ENCODE peak calls at places on chromosomes 3 and 15, in nine cellular contexts. B, K, G, P, L, F, S, D and V are unnamed samples. For H3K4me1, the result is how much of the 10 kb centered on the place peaks cover.

GRCh38 chr15:73002509-73002908 is 49.8 kb upstream of the NEO1 start:
- DNase-seq in B (no peak), K (no peak), G (no peak), P (no peak), L (no peak), F (no peak), S (no peak), D (no peak), V (no peak)

GRCh38 chr15:58876306-58876705 is 57.2 kb downstream of the SLTM start:
- DNase-seq in B (no peak), K (no peak), G (no peak), P (no peak), L (no peak), F (no peak), S (no peak), D (no peak), V (no peak)

GRCh38 chr3:52093751-52094525 is 37.6 kb upstream of the DUSP7 start:
- DNase-seq in B (no peak), K (peak), G (no peak), P (peak), L (no peak), F (no peak), S (no peak), D (no peak), V (no peak)

GRCh38 chr3:193665370-193665989 is 72.5 kb downstream of the OPA1 start:
- DNase-seq in B (no peak), K (no peak), G (no peak), P (no peak), L (no peak), F (no peak), S (no peak), D (no peak), V (no peak)

GRCh38 chr3:31981206-31982181 is at the start of the genes OSBPL10 and ZNF860:
- DNase-seq in B (peak), K (peak), G (peak), P (peak), L (peak), F (peak), S (peak), D (peak), V (peak)

GRCh38 chr3:12287727-12288465 is 974 bp upstream of the PPARG start:
- DNase-seq in B (peak), K (peak), G (peak), P (no peak), L (peak), F (no peak), S (no peak), D (no peak), V (no peak)

GRCh38 chr15:77497108-77497737 is 76.5 kb downstream of the HMG20A start:
- DNase-seq in B (peak), K (no peak), G (no peak), P (peak), L (peak), F (peak), S (no peak), D (peak), V (no peak)

GRCh38 chr15:92666780-92667179 is 11.2 kb upstream of the FAM174B start:
- DNase-seq in B (peak), K (peak), G (no peak), P (peak), L (peak), F (peak), S (no peak), D (peak), V (no peak)

GRCh38 chr3:119409844-119410243 is 53.6 kb downstream of the TMEM39A start:
- DNase-seq in B (no peak), K (no peak), G (no peak), P (no peak), L (no peak), F (no peak), S (no peak), D (no peak), V (no peak)

GRCh38 chr3:39138804-39139415 is 14.5 kb downstream of the CSRNP1 start:
- DNase-seq in B (peak), K (no peak), G (peak), P (peak), L (peak), F (peak), S (no peak), D (no peak), V (no peak)

GRCh38 chr3:67854663-67855062 is 200.3 kb upstream of the SUCLG2 start:
- DNase-seq in B (no peak), K (no peak), G (no peak), P (no peak), L (no peak), F (no peak), S (no peak), D (no peak), V (no peak)

GRCh38 chr3:135191690-135192089 is 396.6 kb downstream of the EPHB1 start:
- DNase-seq in B (no peak), K (no peak), G (no peak), P (no peak), L (no peak), F (no peak), S (no peak), D (no peak), V (no peak)

GRCh38 chr3:100125539-100125938 is 11.2 kb upstream of the FILIP1L start:
- DNase-seq in B (no peak), K (no peak), G (no peak), P (no peak), L (no peak), F (no peak), S (no peak), D (no peak), V (no peak)
- H3K27ac ChIP-seq in B (no peak), K (no peak), G (no peak), P (no peak), L (peak), F (no peak), S (no peak), D (no peak), V (no peak)

GRCh38 chr15:71275566-71276354 is 160.5 kb downstream of the THSD4 start:
- DNase-seq in B (no peak), K (no peak), G (no peak), P (no peak), L (no peak), F (no peak), S (no peak), D (no peak), V (no peak)

GRCh38 chr15:71279757-71280141 is 164.5 kb downstream of the THSD4 start:
- DNase-seq in B (peak), K (no peak), G (peak), P (no peak), L (no peak), F (peak), S (no peak), D (no peak), V (no peak)

GRCh38 chr15:71276355-71276665 is 161.0 kb downstream of the THSD4 start:
- DNase-seq in B (no peak), K (no peak), G (no peak), P (no peak), L (no peak), F (no peak), S (no peak), D (no peak), V (no peak)

GRCh38 chr15:71282086-71282485 is 166.8 kb downstream of the THSD4 start:
- DNase-seq in B (no peak), K (no peak), G (no peak), P (no peak), L (no peak), F (peak), S (no peak), D (no peak), V (no peak)

DNA sequence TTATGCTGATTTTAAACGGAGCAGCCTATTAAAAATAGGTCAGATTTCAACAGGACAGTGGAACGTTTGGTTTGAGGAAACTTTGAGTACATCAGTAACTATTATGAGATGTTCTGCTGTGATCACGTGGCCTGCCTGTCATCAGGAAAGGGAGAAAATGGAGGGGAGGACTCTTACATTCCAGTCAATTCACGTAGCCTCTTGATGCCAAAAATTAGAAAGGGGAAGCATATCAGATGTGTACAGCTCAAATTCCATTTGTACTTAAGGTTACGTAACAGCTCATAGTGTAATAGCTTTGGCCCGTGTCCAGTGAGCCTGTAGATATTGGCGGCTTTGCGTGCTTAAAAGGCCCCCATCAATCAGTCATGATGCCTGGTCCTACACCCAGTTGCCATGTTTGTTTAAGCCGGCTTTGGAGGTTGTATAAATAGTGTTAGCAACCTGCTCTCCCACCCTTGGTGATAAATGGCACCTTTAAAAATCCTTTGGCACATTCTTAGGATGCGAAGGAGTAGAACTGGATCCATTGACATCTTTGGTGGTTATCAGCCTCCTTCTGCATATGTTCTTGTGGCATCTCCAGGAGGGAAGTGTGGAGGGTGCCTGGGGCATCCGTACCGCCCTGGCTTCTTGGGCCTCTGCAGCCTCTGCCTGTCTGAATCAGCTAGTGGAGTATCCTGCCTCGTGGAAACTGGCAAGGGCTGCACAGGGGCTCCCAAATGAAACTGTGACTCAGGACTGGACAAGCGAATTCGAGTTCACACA is 163.9 kb downstream of the THSD4 start:
- DNase-seq in B (peak), K (peak), G (peak), P (peak), L (peak), F (peak), S (no peak), D (peak), V (peak)
- H3K4me1 ChIP-seq in B (under half), K (under half), G (under half), P (under half), L (under half), F (under half), S (under half), D (under half), V (under half)

DNA sequence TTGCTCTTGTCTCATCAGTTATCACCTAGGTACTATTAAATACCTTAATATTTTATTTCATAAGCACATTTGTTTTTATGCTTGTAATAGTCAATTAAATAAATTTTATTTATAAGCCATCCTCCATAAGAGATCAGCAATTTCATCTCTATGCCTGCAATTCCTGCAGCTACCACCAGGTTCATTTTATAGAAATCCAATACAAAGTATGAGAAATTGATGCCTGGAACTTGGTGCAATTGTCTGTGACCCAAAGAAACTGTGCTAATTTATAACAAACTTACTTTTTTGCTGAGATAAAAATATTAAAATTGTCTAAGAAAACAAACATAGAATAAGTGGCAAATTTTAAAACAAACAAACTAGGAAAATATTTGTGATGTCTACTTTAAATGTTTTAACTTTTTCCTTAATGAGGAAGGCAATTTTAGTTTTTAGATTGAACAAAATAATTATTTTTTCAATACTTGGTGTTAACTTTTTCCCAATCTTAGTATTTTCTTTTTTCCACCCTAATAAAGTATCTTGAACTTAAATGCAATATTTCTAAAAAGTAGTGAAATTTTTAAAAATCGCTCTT is 1026.6 kb downstream of the ROBO1 start:
- DNase-seq in B (no peak), K (no peak), G (no peak), P (no peak), L (no peak), F (no peak), S (no peak), D (no peak), V (no peak)
- TF ChIP-seq CTCF in B (no peak), K (peak), G (no peak), P (no peak), L (peak), F (no peak), S (peak), D (peak), V (peak)

DNA sequence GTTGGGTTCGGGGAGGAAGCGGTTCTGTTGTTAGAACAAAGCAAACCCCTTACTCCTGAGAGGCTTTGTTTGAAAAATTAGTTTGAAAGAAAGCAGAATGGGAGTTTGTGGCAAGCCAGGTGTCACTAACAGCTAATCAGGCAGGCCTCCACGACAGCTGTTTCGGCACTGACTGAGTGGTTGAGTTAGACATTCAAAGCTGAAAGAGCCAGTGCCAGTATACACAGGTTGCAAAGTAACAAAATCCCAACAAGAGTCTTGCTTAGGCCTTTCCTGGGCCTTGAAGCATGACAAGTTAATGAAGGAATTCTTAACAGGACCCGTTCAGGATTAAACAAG is 458.5 kb downstream of the EDEM1 start:
- DNase-seq in B (no peak), K (no peak), G (no peak), P (no peak), L (no peak), F (no peak), S (no peak), D (no peak), V (no peak)
- H3K27ac ChIP-seq in B (no peak), K (no peak), G (no peak), P (no peak), L (no peak), F (no peak), S (no peak), D (no peak), V (no peak)

DNA sequence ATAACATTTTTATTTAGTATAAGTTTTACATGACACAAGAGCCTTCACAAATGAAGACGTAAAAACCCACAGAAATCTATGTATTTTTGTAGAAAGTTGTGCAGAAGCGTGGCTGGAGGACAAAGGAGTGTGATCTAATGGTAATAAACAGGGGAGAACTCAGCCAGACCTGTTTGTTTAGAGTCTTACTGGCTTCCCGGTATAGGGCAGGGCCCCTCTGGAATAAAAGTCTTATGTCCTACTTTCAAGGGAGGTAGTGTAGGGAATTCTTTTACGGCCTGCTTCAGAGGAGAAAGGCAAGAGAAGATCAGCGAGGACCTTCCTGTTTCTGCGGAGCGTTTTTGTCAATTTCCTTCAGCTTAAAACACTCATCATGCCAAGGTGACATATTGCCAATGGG is 103.6 kb downstream of the TGFBR2 start:
- DNase-seq in B (no peak), K (no peak), G (no peak), P (no peak), L (no peak), F (no peak), S (no peak), D (no peak), V (no peak)
- H3K4me1 ChIP-seq in B (under half), K (under half), G (under half), P (under half), L (under half), F (under half), S (under half), D (under half), V (under half)